ENCODE peak calls at places on chromosomes 1 and 21, in four cellular contexts. I, N, P and R are unnamed samples.
A peak's percentile ranks its signal among the peaks of the same experiment; 100 is the strongest.

GRCh38 chr1:178551307-178551706 is 38.4 kb downstream of the TEX35 start:
- DNase-seq in I (no peak), N (no peak), P (no peak), R (no peak)

GRCh38 chr1:155893389-155894142 is 17.6 kb downstream of the RIT1 start:
- DNase-seq in I (peak; percentile 93), N (peak; percentile 81), P (no peak), R (no peak)

GRCh38 chr1:12487520-12487919 is 130.5 kb downstream of the DHRS3 start:
- DNase-seq in I (no peak), N (no peak), P (no peak), R (no peak)

GRCh38 chr21:45252448-45252925 is 35.2 kb downstream of the POFUT2 start:
- DNase-seq in I (no peak), N (no peak), P (no peak), R (no peak)

GRCh38 chr1:1349256-1350012 is at the start of gene DVL1:
- DNase-seq in I (peak; percentile 90), N (peak; percentile 71), P (peak; percentile 51), R (peak; percentile 69)

GRCh38 chr21:45505416-45506021 is 36.7 kb downstream of the SLC19A1 start:
- DNase-seq in I (no peak), N (no peak), P (no peak), R (no peak)

GRCh38 chr1:219220945-219221344 is 47.3 kb downstream of the LYPLAL1 start:
- DNase-seq in I (peak; percentile 5), N (no peak), P (no peak), R (no peak)

GRCh38 chr21:25801217-25802015 is 66.6 kb downstream of the GABPA start:
- DNase-seq in I (peak; percentile 85), N (peak; percentile 93), P (peak; percentile 30), R (peak; percentile 83)

GRCh38 chr1:216665891-216666290 is 57.3 kb downstream of the ESRRG start:
- DNase-seq in I (no peak), N (peak; percentile 1), P (no peak), R (no peak)

GRCh38 chr1:23376890-23377811 is 7.5 kb upstream of the ZNF436 start:
- DNase-seq in I (peak; percentile 91), N (peak; percentile 81), P (peak; percentile 67), R (no peak)

GRCh38 chr1:147669475-147670318 is 627 bp downstream of the ACP6 start:
- DNase-seq in I (peak; percentile 72), N (peak; percentile 51), P (no peak), R (peak; percentile 54)

GRCh38 chr1:20885121-20885520 is 98.0 kb upstream of the HP1BP3 start:
- DNase-seq in I (peak; percentile 9), N (peak; percentile 41), P (no peak), R (no peak)

GRCh38 chr21:31922881-31923280 is 50.1 kb downstream of the HUNK start:
- DNase-seq in I (no peak), N (no peak), P (no peak), R (no peak)

GRCh38 chr1:245156736-245157505 is 2.1 kb downstream of the KIF26B start:
- DNase-seq in I (peak; percentile 54), N (peak; percentile 53), P (no peak), R (no peak)

GRCh38 chr1:210292276-210292851 is 36.3 kb upstream of the HHAT start:
- DNase-seq in I (peak; percentile 68), N (no peak), P (peak; percentile 60), R (peak; percentile 90)

GRCh38 chr1:201255470-201256362 is 27.6 kb upstream of the PKP1 start:
- DNase-seq in I (no peak), N (no peak), P (peak; percentile 16), R (no peak)

GRCh38 chr1:92754000-92754787 is 30.7 kb downstream of the EVI5 start:
- DNase-seq in I (peak; percentile 82), N (peak; percentile 73), P (no peak), R (no peak)

GRCh38 chr1:50833216-50833615 is 126.9 kb downstream of the FAF1 start:
- DNase-seq in I (no peak), N (no peak), P (no peak), R (no peak)

GRCh38 chr1:1215266-1215676 is 1.3 kb upstream of the TNFRSF4 start:
- DNase-seq in I (no peak), N (no peak), P (no peak), R (no peak)

GRCh38 chr1:46202975-46203737 is at the start of gene LURAP1:
- DNase-seq in I (peak; percentile 80), N (peak; percentile 74), P (no peak), R (peak; percentile 56)

GRCh38 chr21:16213518-16213917 is 483.7 kb downstream of the USP25 start:
- DNase-seq in I (no peak), N (no peak), P (no peak), R (no peak)

GRCh38 chr1:245225267-245225666 is 70.5 kb downstream of the KIF26B start:
- DNase-seq in I (peak; percentile 61), N (peak; percentile 36), P (no peak), R (no peak)

GRCh38 chr1:115068780-115069179 is 20.5 kb downstream of the TSPAN2 start:
- DNase-seq in I (no peak), N (no peak), P (peak; percentile 46), R (no peak)

GRCh38 chr1:217327901-217328300 is 303.0 kb downstream of the GPATCH2 start:
- DNase-seq in I (no peak), N (no peak), P (no peak), R (no peak)

GRCh38 chr1:234963904-234964702 is 164.5 kb downstream of the TOMM20 start:
- DNase-seq in I (no peak), N (no peak), P (no peak), R (no peak)

GRCh38 chr1:28437924-28438699 is 67.7 kb upstream of the RCC1 start:
- DNase-seq in I (peak; percentile 98), N (peak; percentile 97), P (peak; percentile 93), R (peak; percentile 41)

GRCh38 chr1:155909894-155910293 is 1.3 kb downstream of the RIT1 start:
- DNase-seq in I (peak; percentile 68), N (peak; percentile 41), P (peak; percentile 56), R (no peak)

GRCh38 chr1:115797491-115797890 is 29.0 kb upstream of the CASQ2 start:
- DNase-seq in I (no peak), N (no peak), P (no peak), R (no peak)

GRCh38 chr21:46060596-46061061 is 37.3 kb upstream of the COL6A2 start:
- DNase-seq in I (peak; percentile 100), N (peak; percentile 99), P (peak; percentile 58), R (no peak)

GRCh38 chr21:33703750-33704606 is 61.7 kb downstream of the ITSN1 start:
- DNase-seq in I (no peak), N (no peak), P (no peak), R (no peak)

GRCh38 chr21:27466175-27466574 is 499.3 kb upstream of the ADAMTS5 start:
- DNase-seq in I (peak; percentile 5), N (peak; percentile 8), P (no peak), R (no peak)

GRCh38 chr1:173112129-173112528 is 61.4 kb upstream of the TNFSF18 start:
- DNase-seq in I (peak; percentile 42), N (peak; percentile 71), P (no peak), R (no peak)

GRCh38 chr21:46057710-46058241 is 40.1 kb upstream of the COL6A2 start:
- DNase-seq in I (no peak), N (no peak), P (no peak), R (no peak)

DNA sequence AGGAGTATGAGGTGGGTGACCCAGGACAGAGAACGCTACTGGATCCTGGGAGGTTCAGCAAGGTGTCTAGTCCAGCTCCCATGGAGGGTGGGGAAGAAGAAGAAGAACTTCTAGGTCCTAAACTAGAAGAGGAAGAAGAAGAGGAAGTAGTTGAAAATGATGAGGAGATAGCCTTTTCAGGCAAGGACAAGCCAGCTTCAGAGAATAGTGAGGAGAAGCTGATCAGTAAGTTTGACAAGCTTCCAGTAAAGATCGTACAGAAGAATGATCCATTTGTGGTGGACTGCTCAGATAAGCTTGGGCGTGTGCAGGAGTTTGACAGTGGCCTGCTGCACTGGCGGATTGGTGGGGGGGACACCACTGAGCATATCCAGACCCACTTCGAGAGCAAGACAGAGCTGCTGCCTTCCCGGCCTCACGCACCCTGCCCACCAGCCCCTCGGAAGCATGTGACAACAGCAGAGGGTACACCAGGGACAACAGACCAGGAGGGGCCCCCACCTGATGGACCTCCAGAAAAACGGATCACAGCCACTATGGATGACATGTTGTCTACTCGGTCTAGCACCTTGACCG is 8.6 kb upstream of the PIGV start:
- DNase-seq in I (no peak), N (no peak), P (no peak), R (no peak)
- H3K9me3 ChIP-seq in I (no peaks in the 10 kb centered on the region), N (no peaks in the 10 kb centered on the region), P (no peaks in the 10 kb centered on the region), R (no peaks in the 10 kb centered on the region)

DNA sequence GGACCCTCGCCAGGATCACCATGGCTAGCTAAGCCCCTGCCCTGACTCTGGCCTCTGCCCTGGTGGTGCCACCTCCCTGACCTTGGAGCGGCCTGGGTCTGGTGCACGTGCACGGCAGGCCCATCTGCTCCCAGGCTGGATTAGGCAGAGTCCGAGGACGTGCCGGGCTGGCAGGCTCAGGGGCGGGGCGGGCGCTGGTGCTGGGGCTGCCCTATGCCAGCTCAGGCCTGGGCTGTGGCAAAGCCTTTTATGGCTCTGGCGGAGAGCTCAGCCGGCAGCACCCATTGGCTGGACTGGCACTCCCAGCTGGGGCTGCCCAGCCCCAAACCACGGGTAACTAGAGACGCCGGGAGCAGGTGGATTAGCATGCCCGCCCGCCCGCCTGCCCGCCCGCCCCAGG is 17.1 kb upstream of the EDN2 start:
- DNase-seq in I (no peak), N (no peak), P (peak; percentile 81), R (no peak)
- H3K9me3 ChIP-seq in I (no peaks in the 10 kb centered on the region), N (no peaks in the 10 kb centered on the region), P (no peaks in the 10 kb centered on the region), R (peaks cover 2% of the 10 kb centered on the region)

DNA sequence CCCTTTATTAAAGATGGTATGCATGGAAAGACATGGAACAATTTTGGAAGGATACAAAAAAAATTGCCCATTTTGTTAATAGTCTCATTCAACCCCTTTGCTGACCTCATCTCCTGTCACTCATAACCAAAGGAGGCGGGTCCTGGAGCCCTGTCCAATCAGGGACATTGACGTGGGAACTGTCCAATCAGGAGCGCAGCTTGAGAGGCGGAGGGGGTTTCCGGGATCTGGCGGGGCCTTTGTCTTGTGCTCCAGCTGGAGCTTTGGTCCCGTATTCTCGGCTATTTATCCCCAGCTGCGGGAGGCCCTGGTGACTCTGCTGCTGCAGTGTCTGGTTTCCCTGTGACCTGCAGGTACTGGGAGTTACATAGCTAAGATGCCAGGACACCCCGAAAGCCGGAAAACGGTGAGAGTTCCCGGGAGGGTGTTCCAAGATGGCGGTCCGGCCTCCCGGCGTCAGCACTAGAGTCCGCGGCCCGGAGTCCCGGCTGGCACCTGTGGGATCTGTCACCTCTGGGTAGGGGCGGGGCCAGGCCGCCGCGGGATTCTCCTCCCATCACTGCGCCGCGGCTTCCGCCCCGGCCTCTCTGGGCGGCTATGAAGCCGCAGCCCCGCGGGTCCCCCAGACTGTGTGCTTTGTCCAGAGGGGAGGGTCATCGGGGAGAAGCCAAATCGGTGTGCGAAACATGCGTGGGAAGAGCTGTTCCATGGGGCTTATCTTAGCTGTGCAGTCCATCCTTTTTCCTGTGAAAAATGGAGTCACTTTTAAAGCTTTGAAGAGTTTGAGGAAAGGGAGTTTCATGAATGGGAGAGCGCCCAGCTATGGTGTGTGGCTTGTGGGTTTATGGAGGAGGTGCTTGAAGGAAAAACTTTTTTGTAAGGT is at the start of gene ZNF678:
- DNase-seq in I (peak; percentile 98), N (peak; percentile 94), P (peak; percentile 91), R (peak; percentile 85)
- H3K9me3 ChIP-seq in I (no peaks in the 10 kb centered on the region), N (no peaks in the 10 kb centered on the region), P (no peaks in the 10 kb centered on the region), R (peaks cover 14% of the 10 kb centered on the region)

GRCh38 chr1:118982816-118983557 is 5.2 kb downstream of the TBX15 start:
- DNase-seq in I (peak; percentile 66), N (no peak), P (no peak), R (no peak)
- H3K9me3 ChIP-seq in I (no peaks in the 10 kb centered on the region), N (no peaks in the 10 kb centered on the region), P (no peaks in the 10 kb centered on the region), R (peaks cover 7% of the 10 kb centered on the region)